ENCODE peak calls at places on chromosomes 7 and 10, in five cellular contexts. T is right lobe of liver, C is right cardiac atrium, H is AG04450, X is stomach. P is an unnamed sample.

GRCh38 chr7:140541513-140542192 is 62.3 kb upstream of the MKRN1 start:
- DNase-seq in X (peak; percentile 37), C (peak; percentile 68), H (peak; percentile 82), T (peak; percentile 48), P (no peak)

GRCh38 chr7:12493866-12494265 is 76.7 kb upstream of the SCIN start:
- DNase-seq in H (no peak), X (no peak), T (no peak), C (no peak), P (no peak)

GRCh38 chr10:97623277-97623676 is 10.0 kb downstream of the MORN4 start:
- DNase-seq in X (no peak), C (no peak), T (no peak), H (no peak), P (no peak)

GRCh38 chr7:129825005-129825553 is 127.7 kb downstream of the UBE2H start:
- DNase-seq in C (peak; percentile 87), X (no peak), T (peak; percentile 70), H (no peak), P (peak; percentile 65)

GRCh38 chr7:141147482-141147881 is 73.6 kb downstream of the TMEM178B start:
- DNase-seq in T (no peak), H (no peak), X (no peak), C (no peak), P (no peak)

GRCh38 chr7:99677646-99678045 is 2.1 kb downstream of the CYP3A5 start:
- DNase-seq in T (no peak), H (no peak), C (no peak), X (no peak), P (no peak)

GRCh38 chr10:123573236-123574147 is 92.7 kb upstream of the GPR26 start:
- DNase-seq in C (no peak), H (no peak), X (peak; percentile 68), T (peak; percentile 75), P (peak; percentile 87)

GRCh38 chr7:6385110-6385792 is 62.5 kb downstream of the DAGLB start:
- DNase-seq in X (no peak), H (peak; percentile 86), T (no peak), C (no peak), P (no peak)

GRCh38 chr7:96120445-96120844 is 201.5 kb downstream of the SLC25A13 start:
- DNase-seq in C (no peak), T (no peak), H (no peak), X (no peak), P (no peak)

GRCh38 chr10:18615618-18616017 is 35.8 kb downstream of the NSUN6 start:
- DNase-seq in H (no peak), X (no peak), C (no peak), T (no peak), P (no peak)

GRCh38 chr10:132421377-132422168 is 24.6 kb downstream of the PWWP2B start:
- DNase-seq in H (no peak), C (peak; percentile 91), T (peak; percentile 65), X (peak; percentile 90), P (peak; percentile 87)

GRCh38 chr10:79404231-79404609 is 41.2 kb downstream of the ZCCHC24 start:
- DNase-seq in H (peak; percentile 42), X (peak; percentile 57), C (peak; percentile 87), T (peak; percentile 51), P (peak; percentile 15)

GRCh38 chr10:124665980-124666379 is 78.2 kb downstream of the FAM53B start:
- DNase-seq in T (no peak), C (peak; percentile 46), X (no peak), H (no peak), P (no peak)

GRCh38 chr7:24728503-24729364 is 28.5 kb downstream of the GSDME start:
- DNase-seq in C (no peak), T (no peak), H (no peak), X (no peak), P (no peak)

GRCh38 chr7:83731154-83731553 is 82.2 kb upstream of the SEMA3E start:
- DNase-seq in X (no peak), H (no peak), C (no peak), T (no peak), P (no peak)

GRCh38 chr7:129160161-129160911 is 15.8 kb downstream of the TSPAN33 start:
- DNase-seq in T (no peak), H (no peak), C (no peak), X (no peak), P (no peak)

DNA sequence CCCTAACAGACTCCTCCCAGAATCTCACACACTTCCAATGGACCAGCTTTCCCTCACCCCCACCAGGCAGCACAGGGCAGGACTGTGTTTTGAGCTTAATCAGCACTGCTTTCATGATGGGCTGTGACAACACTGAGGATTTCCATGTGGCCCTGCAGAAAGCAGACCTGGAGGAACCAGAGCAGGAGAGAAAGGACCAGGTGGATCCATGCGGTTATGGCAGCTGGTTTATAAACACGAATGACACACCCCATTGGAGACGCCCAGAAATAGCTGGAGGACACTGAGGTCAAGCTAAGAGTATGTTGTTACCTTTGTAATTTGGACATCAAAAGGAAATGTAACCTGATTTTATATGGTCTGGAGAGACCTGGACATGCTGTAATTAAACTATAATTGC is 31.7 kb upstream of the HERPUD2 start:
- DNase-seq in H (no peak), C (no peak), T (no peak), X (no peak), P (no peak)
- H3K27me3 ChIP-seq in H (peaks cover 2% of the 10 kb centered on the region), C (no peaks in the 10 kb centered on the region), T (no peaks in the 10 kb centered on the region), X (no peaks in the 10 kb centered on the region), P (no peaks in the 10 kb centered on the region)

GRCh38 chr10:49615721-49616120 is 1.9 kb downstream of the CHAT start:
- DNase-seq in H (no peak), T (no peak), X (no peak), C (no peak), P (no peak)
- H3K27me3 ChIP-seq in H (peaks cover 58% of the 10 kb centered on the region), T (peaks cover 7% of the 10 kb centered on the region), X (peaks cover 100% of the 10 kb centered on the region), C (no peaks in the 10 kb centered on the region), P (peaks cover 3% of the 10 kb centered on the region)

DNA sequence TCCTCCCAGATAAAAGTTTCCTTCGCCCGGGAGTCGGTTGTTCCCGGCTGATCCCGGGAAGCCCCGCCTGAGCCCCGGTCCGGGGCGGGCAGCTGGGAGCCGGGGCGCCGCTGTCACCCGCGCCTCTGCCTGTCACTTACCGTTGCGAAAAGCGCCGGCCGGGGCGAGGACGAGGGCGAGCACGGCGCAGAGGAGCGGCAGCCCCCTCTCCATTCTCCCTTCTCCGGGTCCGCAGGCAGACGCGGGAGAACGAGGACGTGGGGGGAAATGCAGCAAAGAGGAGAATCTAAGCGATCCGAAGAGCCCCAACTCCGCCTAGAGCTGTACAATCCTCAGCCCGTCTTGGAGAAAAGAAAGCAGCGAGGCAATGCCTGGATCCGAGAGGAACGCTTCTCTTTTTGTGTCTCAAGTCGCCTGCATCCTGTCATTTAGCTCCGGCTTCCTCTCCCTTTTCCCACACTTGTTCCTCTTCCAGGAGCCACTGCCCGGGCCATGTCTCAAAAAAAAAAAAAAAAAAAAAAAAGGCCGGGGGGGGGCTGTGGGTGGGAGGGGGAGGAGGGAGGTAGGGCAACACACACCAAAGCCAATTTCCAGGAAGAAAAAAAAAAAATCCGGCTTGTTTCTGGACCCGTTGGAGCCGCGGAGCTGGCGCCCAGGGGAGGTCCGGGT is at the start of gene NRP1:
- DNase-seq in C (peak; percentile 73), H (no peak), X (no peak), T (peak; percentile 35), P (peak; percentile 6)
- H3K27me3 ChIP-seq in C (no peaks in the 10 kb centered on the region), H (no peaks in the 10 kb centered on the region), X (peaks cover 25% of the 10 kb centered on the region), T (no peaks in the 10 kb centered on the region), P (no peaks in the 10 kb centered on the region)

GRCh38 chr7:31036941-31037340 is 15.2 kb upstream of the ADCYAP1R1 start:
- DNase-seq in C (no peak), T (no peak), H (no peak), X (no peak), P (no peak)
- H3K27me3 ChIP-seq in C (no peaks in the 10 kb centered on the region), T (no peaks in the 10 kb centered on the region), H (peaks cover 11% of the 10 kb centered on the region), X (peaks cover 19% of the 10 kb centered on the region), P (no peaks in the 10 kb centered on the region)

DNA sequence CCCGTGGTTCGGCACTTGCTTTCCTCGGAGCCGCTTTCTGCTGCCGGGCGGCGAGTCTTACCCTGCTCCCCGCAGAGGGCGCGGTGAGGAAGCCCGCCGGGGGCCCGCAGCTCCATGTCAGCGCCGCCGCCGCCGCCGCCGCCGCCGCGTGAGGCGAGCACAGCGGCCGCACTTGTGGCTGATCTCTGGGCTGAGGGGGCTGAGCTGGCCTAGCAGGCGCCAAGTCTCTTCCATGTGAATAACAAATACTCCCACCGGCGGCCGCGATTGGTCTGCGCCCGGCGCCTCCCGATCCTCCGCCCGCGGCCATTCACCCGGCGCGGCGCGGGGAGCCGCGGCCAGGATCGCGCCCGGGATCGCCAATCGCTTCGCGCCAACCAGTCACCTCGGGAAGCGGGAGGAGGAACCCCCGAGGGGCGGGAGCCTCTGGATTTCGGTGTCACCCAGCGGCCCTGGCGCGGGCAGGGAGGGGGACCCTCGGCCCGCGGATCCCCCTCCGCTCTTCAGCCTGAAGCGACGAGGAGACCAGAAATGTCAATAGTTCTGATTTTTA is at the start of gene GRM8:
- DNase-seq in T (peak; percentile 74), H (no peak), C (peak; percentile 71), X (peak; percentile 39), P (peak; percentile 81)
- H3K27me3 ChIP-seq in T (no peaks in the 10 kb centered on the region), H (peaks cover 44% of the 10 kb centered on the region), C (no peaks in the 10 kb centered on the region), X (peaks cover 91% of the 10 kb centered on the region), P (no peaks in the 10 kb centered on the region)

GRCh38 chr7:101200862-101201599 is at the start of gene MOGAT3:
- DNase-seq in T (peak; percentile 84), X (no peak), C (no peak), H (no peak), P (no peak)
- H3K27me3 ChIP-seq in T (no peaks in the 10 kb centered on the region), X (peaks cover 79% of the 10 kb centered on the region), C (no peaks in the 10 kb centered on the region), H (peaks cover 39% of the 10 kb centered on the region), P (no peaks in the 10 kb centered on the region)

DNA sequence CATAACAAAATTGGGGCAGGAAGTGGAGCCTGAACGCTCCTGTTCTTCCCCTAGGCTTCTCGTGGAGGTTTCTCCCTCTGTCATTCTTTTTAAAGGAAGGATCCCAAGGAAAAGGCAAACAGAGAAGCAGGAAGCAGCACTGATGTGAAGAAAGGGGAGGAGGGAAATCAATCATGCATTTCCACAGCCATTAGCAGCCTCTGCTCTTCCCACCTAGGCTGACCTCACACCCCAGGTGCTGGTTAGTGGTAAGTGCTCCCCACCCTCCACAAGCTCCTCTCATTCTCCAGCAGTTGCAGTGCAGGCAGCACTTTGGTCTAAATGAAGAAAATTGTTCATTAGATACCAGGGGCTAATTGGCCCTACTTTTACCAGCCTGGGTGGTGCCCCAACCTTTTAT is 2.6 kb downstream of the CRHR2 start:
- DNase-seq in T (no peak), H (no peak), X (no peak), C (no peak), P (no peak)
- H3K27me3 ChIP-seq in T (no peaks in the 10 kb centered on the region), H (peaks cover 77% of the 10 kb centered on the region), X (peaks cover 95% of the 10 kb centered on the region), C (no peaks in the 10 kb centered on the region), P (no peaks in the 10 kb centered on the region)

GRCh38 chr10:29142516-29143314 is 146.2 kb upstream of the LYZL1 start:
- DNase-seq in C (peak; percentile 43), X (no peak), H (no peak), T (peak; percentile 46), P (no peak)
- H3K27me3 ChIP-seq in C (no peaks in the 10 kb centered on the region), X (no peaks in the 10 kb centered on the region), H (no peaks in the 10 kb centered on the region), T (no peaks in the 10 kb centered on the region), P (no peaks in the 10 kb centered on the region)

GRCh38 chr7:97733276-97734206 is 1.7 kb downstream of the TAC1 start:
- DNase-seq in C (no peak), H (no peak), T (no peak), X (no peak), P (peak; percentile 61)

GRCh38 chr7:97731736-97732370 is at the start of gene TAC1:
- DNase-seq in H (no peak), T (no peak), C (peak; percentile 32), X (no peak), P (no peak)

GRCh38 chr7:97734255-97734654 is 2.4 kb downstream of the TAC1 start:
- DNase-seq in H (no peak), X (no peak), T (no peak), C (no peak), P (no peak)

GRCh38 chr7:97735075-97735474 is 3.2 kb downstream of the TAC1 start:
- DNase-seq in C (no peak), T (no peak), H (no peak), X (no peak), P (no peak)

GRCh38 chr7:97732567-97733275 is 835 bp downstream of the TAC1 start:
- DNase-seq in T (no peak), X (no peak), H (no peak), C (peak; percentile 32), P (no peak)
- H3K27me3 ChIP-seq in T (peaks cover 4% of the 10 kb centered on the region), X (peaks cover 68% of the 10 kb centered on the region), H (peaks cover 20% of the 10 kb centered on the region), C (no peaks in the 10 kb centered on the region), P (peaks cover 22% of the 10 kb centered on the region)

P was measured in pancreas.